ENCODE peak calls at places on chromosomes 13 and 19, in six cellular contexts. P is transverse colon, X is ovary, S is A549, O is H1, L is upper lobe of left lung. C is an unnamed sample. For H3K4me1, the result is how much of the 10 kb centered on the place peaks cover.

GRCh38 chr13:50527612-50528509 is 315.6 kb downstream of the DLEU7 start:
- DNase-seq in S (peak), L (no peak), O (no peak), X (no peak), P (no peak), C (no peak)

GRCh38 chr19:38657633-38658222 is 10.3 kb downstream of the ACTN4 start:
- DNase-seq in X (no peak), P (no peak), O (no peak), S (peak), L (no peak), C (no peak)

GRCh38 chr13:80340643-80341097 is 256 bp downstream of the SPRY2 start:
- DNase-seq in L (no peak), O (no peak), P (no peak), X (no peak), S (peak), C (peak)

GRCh38 chr19:51807925-51808324 is 13.0 kb downstream of the FPR3 start:
- DNase-seq in O (no peak), S (no peak), L (no peak), X (no peak), P (no peak), C (no peak)

GRCh38 chr13:34561033-34561432 is 381.0 kb upstream of the NBEA start:
- DNase-seq in L (no peak), O (no peak), S (no peak), P (no peak), X (no peak), C (no peak)

GRCh38 chr13:40681341-40682051 is 15.1 kb upstream of the FOXO1 start:
- DNase-seq in X (no peak), L (no peak), O (no peak), S (no peak), P (no peak), C (no peak)

GRCh38 chr13:98751397-98752110 is 918 bp downstream of the SLC15A1 start:
- DNase-seq in S (peak), X (no peak), P (peak), O (peak), L (peak), C (no peak)

GRCh38 chr13:101916758-101917474 is 464.4 kb downstream of the ITGBL1 start:
- DNase-seq in L (peak), S (no peak), P (no peak), X (no peak), O (no peak), C (no peak)

GRCh38 chr13:71358218-71358617 is 508.8 kb downstream of the DACH1 start:
- DNase-seq in O (no peak), P (no peak), S (no peak), L (no peak), X (no peak), C (no peak)

GRCh38 chr19:6887326-6887725 is at the start of gene ADGRE1:
- DNase-seq in X (no peak), L (no peak), S (no peak), O (no peak), P (no peak), C (no peak)

GRCh38 chr19:14375055-14375581 is 6.1 kb upstream of the ADGRE5 start:
- DNase-seq in X (no peak), O (no peak), P (peak), S (no peak), L (peak), C (no peak)

GRCh38 chr13:107192289-107192688 is 624.4 kb upstream of the ARGLU1 start:
- DNase-seq in X (no peak), O (no peak), S (no peak), P (no peak), L (no peak), C (no peak)

GRCh38 chr13:46575321-46575721 is 22.4 kb downstream of the LRCH1 start:
- DNase-seq in X (no peak), O (no peak), L (no peak), P (no peak), S (no peak), C (no peak)

GRCh38 chr13:19910336-19911072 is 47.1 kb upstream of the ZMYM5 start:
- DNase-seq in P (peak), X (no peak), S (peak), L (no peak), O (no peak), C (no peak)

GRCh38 chr13:85497652-85498051 is 301.6 kb downstream of the SLITRK6 start:
- DNase-seq in P (no peak), X (no peak), S (peak), L (no peak), O (no peak), C (no peak)

GRCh38 chr19:51916167-51916566 is 11.1 kb upstream of the ZNF613 start:
- DNase-seq in L (no peak), P (no peak), O (no peak), X (no peak), S (no peak), C (no peak)

GRCh38 chr19:30856786-30857185 is 484.6 kb downstream of the ZNF536 start:
- DNase-seq in L (no peak), X (no peak), O (peak), P (no peak), S (no peak), C (no peak)

GRCh38 chr13:112731667-112732616 is 42.1 kb downstream of the ATP11A start:
- DNase-seq in X (peak), O (no peak), L (no peak), S (no peak), P (no peak), C (no peak)

GRCh38 chr13:70729369-70729768 is 621.1 kb upstream of the KLHL1 start:
- DNase-seq in O (no peak), P (no peak), S (no peak), X (no peak), L (no peak), C (no peak)

GRCh38 chr19:17847538-17848366 is at the start of gene JAK3:
- DNase-seq in O (peak), P (peak), S (no peak), L (peak), X (peak), C (no peak)

GRCh38 chr13:112890316-112891131 is 78.5 kb upstream of the MCF2L start:
- DNase-seq in L (peak), P (no peak), O (no peak), S (no peak), X (no peak), C (no peak)

GRCh38 chr13:29521336-29521735 is 74.2 kb downstream of the SLC7A1 start:
- DNase-seq in P (no peak), S (no peak), L (no peak), O (no peak), X (peak), C (peak)
- TF ChIP-seq EP300 in P (no peak), S (no peak), L (no peak), O (no peak), X (no peak), C (no peak)

DNA sequence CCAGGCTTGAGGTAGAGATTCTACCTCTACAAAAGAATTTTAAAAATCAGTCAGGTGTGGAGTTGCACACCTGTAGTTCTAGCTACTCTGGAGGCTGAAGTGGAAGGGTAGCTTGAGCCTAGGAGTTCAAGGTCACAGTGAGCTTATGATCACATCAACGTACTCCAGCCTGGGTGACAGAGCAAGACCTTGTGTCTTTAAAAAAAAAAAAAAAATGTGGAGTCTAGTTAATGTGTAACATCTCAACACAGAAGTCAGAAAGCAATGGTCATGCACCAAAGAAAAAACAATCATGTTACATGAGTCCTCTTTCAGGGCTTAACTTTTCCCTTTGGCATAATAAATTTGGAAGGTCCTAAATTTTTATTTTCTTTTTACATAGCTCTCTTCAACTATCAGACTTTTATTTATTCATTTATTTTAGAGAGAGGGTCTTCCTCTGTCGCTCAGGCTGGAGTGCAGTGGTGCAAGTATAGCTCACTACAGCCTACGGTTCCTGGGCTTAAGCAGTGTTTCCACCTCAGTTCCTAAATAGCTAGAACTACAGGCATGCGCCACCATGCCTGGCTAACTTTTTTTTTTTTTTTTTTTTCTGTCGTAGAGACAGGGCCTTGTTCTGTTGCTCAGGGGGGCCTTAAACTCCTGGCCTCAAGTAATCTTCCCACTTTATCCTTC is 22.3 kb downstream of the SETDB2 start:
- DNase-seq in L (no peak), P (no peak), S (no peak), X (no peak), O (no peak), C (no peak)
- H3K27ac ChIP-seq in L (no peak), P (no peak), S (no peak), X (no peak), O (no peak), C (no peak)

GRCh38 chr19:13176345-13176744 is 26.1 kb downstream of the IER2 start:
- DNase-seq in O (no peak), P (no peak), L (no peak), X (no peak), S (no peak), C (no peak)

GRCh38 chr19:13169769-13170168 is 19.6 kb downstream of the IER2 start:
- DNase-seq in O (no peak), L (no peak), S (peak), P (peak), X (no peak), C (no peak)

GRCh38 chr19:13172335-13173128 is 22.3 kb downstream of the IER2 start:
- DNase-seq in S (peak), L (peak), O (no peak), X (peak), P (peak), C (peak)

GRCh38 chr19:13171146-13171545 is 20.9 kb downstream of the IER2 start:
- DNase-seq in X (no peak), P (no peak), S (no peak), L (no peak), O (no peak), C (no peak)

DNA sequence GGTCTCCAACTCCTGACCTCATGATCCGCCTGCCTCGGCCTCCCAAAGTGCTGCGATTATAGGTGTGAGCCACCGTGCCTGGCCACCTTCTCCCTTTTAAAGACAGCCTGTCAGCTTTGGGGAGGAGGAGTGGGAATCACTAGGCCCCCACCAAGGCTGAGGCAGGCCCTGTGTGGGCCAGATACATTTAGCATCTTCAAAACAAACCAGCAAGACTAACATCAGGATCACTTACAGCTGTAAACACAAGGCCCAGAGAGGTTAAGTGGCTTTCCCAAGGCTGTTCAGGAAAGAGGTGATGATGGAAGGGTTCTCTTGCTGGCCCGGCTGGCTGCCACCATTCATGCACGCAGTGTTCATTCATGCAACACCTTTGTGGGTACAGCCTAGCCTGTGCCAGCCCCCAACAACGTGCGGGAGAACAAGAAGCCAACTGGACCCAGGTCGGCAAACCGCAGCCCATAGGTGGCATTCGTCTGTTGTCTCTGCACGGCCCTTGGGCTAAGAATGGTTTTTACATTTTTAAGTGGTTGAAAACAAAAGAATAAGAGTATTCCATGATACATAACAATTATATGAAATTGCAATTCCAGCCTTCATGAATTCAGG is 23.0 kb downstream of the IER2 start:
- DNase-seq in O (no peak), S (no peak), P (no peak), L (no peak), X (no peak), C (no peak)
- H3K4me1 ChIP-seq in O (under half), S (half or more), P (under half), L (under half), X (under half), C (under half)

DNA sequence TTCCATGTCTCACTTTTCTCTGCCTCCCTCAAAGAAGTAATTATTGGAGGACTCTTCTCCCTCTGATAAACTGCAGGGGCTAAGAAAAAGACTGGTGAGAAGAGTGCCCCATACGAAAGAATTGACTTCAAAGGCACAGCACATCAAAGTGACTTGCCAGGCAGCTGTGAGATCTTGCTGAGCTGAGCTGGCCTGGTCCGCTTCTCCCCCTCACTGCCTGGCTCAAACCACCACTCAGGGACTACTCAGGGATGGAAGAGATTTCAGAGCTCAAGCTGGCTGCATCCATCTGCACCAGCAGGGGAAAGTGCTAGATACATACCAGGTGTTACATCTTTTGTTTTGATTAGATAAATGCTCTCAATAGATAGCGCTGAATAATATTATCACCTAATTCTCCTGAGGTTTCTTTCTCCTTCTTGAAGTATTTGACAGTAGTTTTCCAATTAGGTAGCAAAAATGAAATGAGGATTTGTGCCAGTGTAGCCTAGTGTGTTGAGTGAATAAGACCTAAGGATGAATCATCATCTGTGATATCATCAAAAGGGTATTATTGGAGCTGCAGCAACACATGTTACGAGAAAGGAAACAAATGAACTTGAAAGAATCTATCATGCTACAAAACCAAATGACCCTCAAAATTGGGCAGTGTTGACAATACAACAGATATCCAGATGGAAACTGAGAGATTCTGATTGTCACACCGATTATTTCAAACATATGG is 379.8 kb downstream of the TBC1D4 start:
- DNase-seq in S (no peak), X (no peak), P (no peak), L (no peak), O (no peak), C (no peak)
- TF ChIP-seq EP300 in S (no peak), X (no peak), P (no peak), L (no peak), O (no peak), C (no peak)

GRCh38 chr13:23470706-23471610 is 37.5 kb upstream of the SACS start:
- DNase-seq in P (no peak), O (no peak), X (no peak), L (no peak), S (no peak), C (no peak)
- H3K27ac ChIP-seq in P (no peak), O (no peak), X (no peak), L (no peak), S (no peak), C (no peak)

DNA sequence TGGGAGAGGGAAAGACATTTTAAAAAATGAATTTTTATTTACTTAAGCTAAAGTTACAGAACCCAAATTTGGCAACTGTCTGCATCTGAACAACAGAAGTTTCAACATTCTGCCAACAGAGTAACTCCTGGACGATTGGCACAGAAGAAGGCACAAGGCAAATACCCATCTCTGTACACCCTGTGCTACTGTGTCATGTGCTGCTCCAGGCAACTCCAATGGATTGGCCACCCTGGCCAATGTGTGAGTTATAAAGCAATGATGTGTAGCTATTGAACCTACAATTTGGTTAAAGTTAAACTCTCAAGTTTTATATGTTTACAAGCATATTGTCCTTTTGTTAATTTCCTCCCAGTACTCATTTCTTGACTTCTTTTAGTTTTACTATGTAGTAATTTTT is 6.1 kb downstream of the STARD13 start:
- DNase-seq in L (no peak), S (peak), P (peak), X (no peak), O (no peak), C (no peak)
- H3K4me1 ChIP-seq in L (half or more), S (half or more), P (half or more), X (under half), O (under half), C (half or more)

DNA sequence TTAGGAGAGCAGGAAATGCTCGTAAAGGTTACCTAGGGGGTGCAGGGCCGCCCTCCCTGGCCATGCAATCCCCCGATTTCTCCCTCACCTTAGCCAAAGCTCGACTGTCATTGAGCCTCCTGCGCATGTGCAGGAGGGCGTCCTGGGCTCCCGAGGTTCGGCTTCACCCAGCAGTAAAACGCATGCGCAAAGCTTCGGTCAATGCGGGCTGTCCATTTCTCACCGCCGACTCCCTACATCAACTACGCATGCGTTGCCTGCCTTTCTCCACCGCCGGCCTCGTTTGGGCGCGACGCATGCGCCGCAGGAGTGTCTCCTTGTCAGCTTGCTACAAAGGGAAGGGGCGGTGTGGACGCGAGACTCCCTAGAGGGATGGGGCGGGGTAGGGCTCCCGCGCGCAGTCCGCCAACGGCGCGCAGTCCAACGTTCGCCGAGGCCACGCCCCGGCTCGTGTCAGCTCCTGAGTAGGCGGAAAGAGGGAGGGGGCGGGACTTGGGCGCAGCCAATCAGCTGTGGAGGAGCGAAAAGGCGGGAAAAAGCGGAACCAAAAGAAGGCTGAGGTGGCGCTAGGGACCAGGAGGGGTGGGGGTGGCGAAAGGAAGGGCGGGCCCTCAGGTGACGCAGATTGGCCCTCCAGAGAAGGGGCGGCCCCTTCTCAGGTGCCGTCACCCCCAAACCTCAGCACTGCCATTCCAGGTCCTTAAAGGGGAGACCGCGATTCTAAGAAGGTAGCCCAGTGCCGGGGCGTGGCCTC is at the start of the genes SYNGR4 and TMEM143:
- DNase-seq in L (peak), X (peak), P (peak), O (peak), S (peak), C (peak)
- TF ChIP-seq EP300 in L (no peak), X (no peak), P (no peak), O (no peak), S (no peak), C (no peak)